ENCODE peak calls at places on chromosomes 13 and 19, in eight cellular contexts. B is upper lobe of left lung, H is ovary, P is tibial nerve, Z is H1, Q is vagina, F is suprapubic skin, M is sigmoid colon. N is an unnamed sample.

GRCh38 chr19:49712397-49712859 is 21.5 kb downstream of the CPT1C start:
- DNase-seq in B (no peak), H (peak), P (no peak), Z (peak), Q (no peak), F (no peak), M (peak), N (no peak)

GRCh38 chr13:85549819-85550218 is 249.4 kb downstream of the SLITRK6 start:
- DNase-seq in B (no peak), H (no peak), P (no peak), Z (no peak), Q (no peak), F (no peak), M (no peak), N (no peak)

GRCh38 chr13:51832471-51833152 is 12.4 kb downstream of the TMEM272 start:
- DNase-seq in B (no peak), H (no peak), P (no peak), Z (no peak), Q (no peak), F (no peak), M (no peak), N (no peak)

GRCh38 chr13:101903890-101904289 is 451.4 kb downstream of the ITGBL1 start:
- DNase-seq in B (no peak), H (no peak), P (no peak), Z (no peak), Q (no peak), F (no peak), M (no peak), N (no peak)

GRCh38 chr13:98874029-98874397 is 103.9 kb downstream of the DOCK9 start:
- DNase-seq in B (no peak), H (no peak), P (no peak), Z (no peak), Q (no peak), F (no peak), M (no peak), N (no peak)

GRCh38 chr19:8085606-8086464 is 33.3 kb downstream of the CCL25 start:
- DNase-seq in B (no peak), H (no peak), P (no peak), Z (no peak), Q (no peak), F (no peak), M (no peak), N (no peak)

GRCh38 chr19:40801449-40802299 is 2.7 kb downstream of the EGLN2 start:
- DNase-seq in B (peak), H (no peak), P (no peak), Z (no peak), Q (no peak), F (no peak), M (no peak), N (no peak)

GRCh38 chr13:106680796-106681482 is 113.0 kb upstream of the ARGLU1 start:
- DNase-seq in B (peak), H (no peak), P (no peak), Z (peak), Q (no peak), F (no peak), M (no peak), N (no peak)

GRCh38 chr13:41470187-41470586 is 12.8 kb downstream of the RGCC start:
- DNase-seq in B (no peak), H (no peak), P (no peak), Z (no peak), Q (no peak), F (no peak), M (no peak), N (no peak)

GRCh38 chr19:801861-802496 is 4.7 kb downstream of the PTBP1 start:
- DNase-seq in B (peak), H (peak), P (no peak), Z (no peak), Q (no peak), F (no peak), M (peak), N (no peak)

GRCh38 chr19:7257148-7258041 is 36.8 kb downstream of the INSR start:
- DNase-seq in B (no peak), H (peak), P (no peak), Z (no peak), Q (no peak), F (peak), M (peak), N (peak)

GRCh38 chr19:28299649-28300048 is 913.3 kb downstream of the UQCRFS1 start:
- DNase-seq in B (peak), H (no peak), P (no peak), Z (no peak), Q (no peak), F (no peak), M (no peak), N (no peak)

GRCh38 chr19:18023596-18024212 is 15.7 kb downstream of the ARRDC2 start:
- DNase-seq in B (peak), H (no peak), P (peak), Z (no peak), Q (no peak), F (peak), M (peak), N (peak)

GRCh38 chr13:32947886-32948285 is 68.3 kb upstream of the KL start:
- DNase-seq in B (no peak), H (no peak), P (no peak), Z (no peak), Q (peak), F (no peak), M (no peak), N (no peak)

GRCh38 chr19:34596989-34597388 is 80.0 kb downstream of the SCGB2B2 start:
- DNase-seq in B (no peak), H (no peak), P (no peak), Z (no peak), Q (no peak), F (no peak), M (no peak), N (no peak)

GRCh38 chr13:112574476-112575294 is 13.3 kb downstream of the TUBGCP3 start:
- DNase-seq in B (no peak), H (no peak), P (no peak), Z (no peak), Q (no peak), F (no peak), M (no peak), N (no peak)

GRCh38 chr13:107124129-107124718 is 556.3 kb upstream of the ARGLU1 start:
- DNase-seq in B (no peak), H (no peak), P (no peak), Z (no peak), Q (no peak), F (no peak), M (no peak), N (no peak)

GRCh38 chr13:94327318-94327717 is 152.2 kb downstream of the DCT start:
- DNase-seq in B (no peak), H (no peak), P (no peak), Z (no peak), Q (no peak), F (no peak), M (no peak), N (no peak)

GRCh38 chr13:100611678-100612492 is 23.3 kb upstream of the GGACT start:
- DNase-seq in B (peak), H (no peak), P (no peak), Z (no peak), Q (no peak), F (no peak), M (no peak), N (no peak)

GRCh38 chr13:28542804-28543203 is 47.9 kb upstream of the FLT1 start:
- DNase-seq in B (no peak), H (no peak), P (no peak), Z (no peak), Q (no peak), F (no peak), M (no peak), N (no peak)

DNA sequence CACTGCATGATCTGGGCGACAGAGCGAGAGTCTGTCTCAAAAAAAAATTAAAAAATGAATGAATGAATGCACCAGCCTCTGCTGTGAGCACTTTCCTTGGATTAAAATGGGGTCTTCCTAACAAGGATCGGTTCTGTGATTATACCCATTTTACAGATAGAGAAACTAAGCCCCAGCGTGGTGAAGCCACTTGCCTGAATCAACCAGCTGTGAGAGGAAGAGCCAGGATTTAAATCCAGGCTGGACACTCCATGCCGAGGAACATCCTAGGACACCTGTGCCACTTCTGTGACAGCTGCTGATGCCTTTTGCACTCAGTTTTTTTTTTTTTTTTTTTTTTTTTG is 14.1 kb downstream of the TLE5 start:
- DNase-seq in B (no peak), H (no peak), P (no peak), Z (no peak), Q (no peak), F (no peak), M (no peak), N (no peak)
- H3K4me3 ChIP-seq in B (peak), H (peak), P (no peak), Z (no peak), Q (peak), F (peak), M (no peak), N (no peak)

GRCh38 chr13:110561335-110562033 is at the start of gene RAB20:
- DNase-seq in B (peak), H (peak), P (peak), Z (no peak), Q (no peak), F (peak), M (peak), N (peak)

GRCh38 chr13:110560606-110561334 is 752 bp downstream of the RAB20 start:
- DNase-seq in B (no peak), H (no peak), P (no peak), Z (no peak), Q (no peak), F (no peak), M (peak), N (no peak)

GRCh38 chr13:110557610-110558305 is 3.8 kb downstream of the RAB20 start:
- DNase-seq in B (peak), H (no peak), P (no peak), Z (no peak), Q (no peak), F (no peak), M (peak), N (peak)

GRCh38 chr13:110559986-110560385 is 1.5 kb downstream of the RAB20 start:
- DNase-seq in B (no peak), H (no peak), P (no peak), Z (no peak), Q (no peak), F (no peak), M (no peak), N (no peak)

DNA sequence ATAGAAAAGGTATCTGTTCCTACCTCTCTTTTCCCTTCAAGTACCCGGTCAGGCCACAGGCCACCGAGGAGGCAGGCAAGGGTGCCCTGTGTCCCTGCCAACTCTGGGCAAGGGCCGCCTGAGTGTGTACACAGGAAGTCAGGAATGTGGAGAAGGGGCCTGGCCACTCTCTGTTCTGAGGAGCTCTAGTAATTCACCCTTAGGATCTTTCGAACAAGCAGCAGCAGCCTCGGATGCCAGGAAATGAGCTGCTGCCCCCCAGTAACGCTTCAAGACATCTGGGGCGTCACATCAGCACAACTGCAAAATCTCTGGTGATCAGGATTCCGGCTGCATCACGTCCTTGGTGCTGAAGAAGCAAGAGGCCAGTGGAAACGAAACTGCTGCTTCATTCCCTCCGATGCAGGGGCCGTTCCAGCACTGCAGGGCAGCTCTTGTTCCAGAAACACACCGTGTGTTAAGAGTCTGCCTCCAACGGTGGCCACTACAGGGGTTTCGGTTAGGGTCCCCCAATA is 2.0 kb downstream of the RAB20 start:
- DNase-seq in B (peak), H (peak), P (no peak), Z (no peak), Q (no peak), F (no peak), M (peak), N (peak)
- TF ChIP-seq POLR2A in B (peak), H (no peak), P (no peak), Z (no peak), Q (no peak), F (no peak), M (no peak), N (no peak)

DNA sequence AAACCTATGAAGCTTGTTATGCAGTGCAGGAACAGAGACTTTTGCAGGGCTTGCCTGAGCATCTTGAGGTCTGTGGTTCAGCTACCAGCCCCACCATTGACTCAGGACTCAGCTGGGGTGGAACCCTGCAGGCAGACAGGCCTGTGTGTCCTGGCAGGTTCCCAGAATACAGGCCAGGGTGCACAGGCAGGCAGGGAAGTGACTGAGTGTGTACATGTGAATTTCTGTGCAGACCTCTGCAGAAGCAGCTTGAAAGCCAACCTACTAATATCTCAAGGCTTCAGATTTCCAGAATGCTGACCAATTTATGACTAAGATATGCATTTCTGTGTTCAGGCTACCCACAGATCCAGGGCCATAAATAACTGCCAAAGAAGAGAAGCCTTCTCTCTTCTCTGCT is 254.4 kb downstream of the DLEU7 start:
- DNase-seq in B (no peak), H (no peak), P (no peak), Z (no peak), Q (no peak), F (no peak), M (no peak), N (no peak)
- H3K4me3 ChIP-seq in B (no peak), H (no peak), P (no peak), Z (no peak), Q (no peak), F (no peak), M (no peak), N (no peak)

GRCh38 chr13:66660013-66660804 is 569.9 kb downstream of the PCDH9 start:
- DNase-seq in B (no peak), H (no peak), P (no peak), Z (no peak), Q (no peak), F (no peak), M (no peak), N (no peak)
- TF ChIP-seq POLR2A in B (no peak), H (no peak), P (no peak), Z (no peak), Q (no peak), F (no peak), M (no peak), N (no peak)

GRCh38 chr19:12494260-12494860 is 9.7 kb upstream of the ZNF709 start:
- DNase-seq in B (no peak), H (no peak), P (no peak), Z (no peak), Q (no peak), F (no peak), M (no peak), N (no peak)
- H3K4me3 ChIP-seq in B (no peak), H (no peak), P (peak), Z (no peak), Q (peak), F (no peak), M (no peak), N (no peak)